ENCODE peak calls at places on chromosomes 3 and 15, in eight cellular contexts. F, C, J, I, B, E, M and X are unnamed samples.

GRCh38 chr15:28929200-28929599 is 43.4 kb downstream of the APBA2 start:
- DNase-seq in E (no peak), M (no peak), J (no peak), B (no peak), C (no peak), I (no peak), F (no peak), X (no peak)

GRCh38 chr3:135739755-135740154 is 225.8 kb upstream of the PPP2R3A start:
- DNase-seq in I (no peak), E (no peak), B (no peak), C (no peak), J (no peak), F (no peak), M (no peak), X (no peak)

GRCh38 chr3:42539871-42540714 is 37.6 kb downstream of the VIPR1 start:
- DNase-seq in B (peak; percentile 89), E (peak; percentile 24), I (peak; percentile 44), M (peak; percentile 26), J (no peak), F (peak; percentile 85), C (peak; percentile 85), X (no peak)

GRCh38 chr3:143771939-143772338 is 76.3 kb downstream of the SLC9A9 start:
- DNase-seq in F (no peak), I (no peak), J (no peak), B (no peak), M (no peak), C (no peak), E (peak; percentile 12), X (no peak)

GRCh38 chr3:129070086-129070875 is 9.7 kb downstream of the GP9 start:
- DNase-seq in F (no peak), C (no peak), E (no peak), B (no peak), M (no peak), J (no peak), I (no peak), X (no peak)

GRCh38 chr15:57443486-57443885 is 67.2 kb downstream of the CGNL1 start:
- DNase-seq in E (no peak), M (no peak), I (no peak), F (no peak), B (no peak), J (no peak), C (no peak), X (no peak)

GRCh38 chr15:25812073-25812472 is 51.1 kb downstream of the ATP10A start:
- DNase-seq in I (no peak), B (no peak), M (no peak), J (no peak), C (no peak), F (no peak), E (no peak), X (no peak)

GRCh38 chr3:89114841-89115223 is 7.4 kb downstream of the EPHA3 start:
- DNase-seq in C (no peak), M (no peak), E (no peak), B (no peak), F (no peak), J (no peak), I (no peak), X (no peak)

GRCh38 chr3:183824761-183825379 is 507 bp downstream of the MAP6D1 start:
- DNase-seq in M (no peak), E (no peak), I (no peak), F (no peak), C (peak; percentile 63), J (no peak), B (no peak), X (no peak)

GRCh38 chr3:177968891-177969290 is 567.3 kb upstream of the KCNMB2 start:
- DNase-seq in J (peak; percentile 24), E (peak; percentile 44), C (no peak), I (peak; percentile 29), F (no peak), M (no peak), B (no peak), X (no peak)

GRCh38 chr3:171374661-171375285 is 85.4 kb downstream of the TNIK start:
- DNase-seq in I (no peak), F (no peak), J (peak; percentile 78), M (peak; percentile 65), C (no peak), B (no peak), E (peak; percentile 72), X (no peak)

GRCh38 chr3:43770426-43771103 is 79.8 kb downstream of the ABHD5 start:
- DNase-seq in F (peak; percentile 69), C (no peak), I (peak; percentile 79), J (peak; percentile 50), B (peak; percentile 57), E (no peak), M (peak; percentile 54), X (no peak)

GRCh38 chr3:123119802-123120201 is 53.0 kb downstream of the PDIA5 start:
- DNase-seq in M (no peak), F (no peak), I (no peak), C (no peak), B (no peak), J (no peak), E (no peak), X (no peak)

GRCh38 chr3:168077091-168077490 is 18.6 kb downstream of the GOLIM4 start:
- DNase-seq in F (no peak), B (no peak), E (peak; percentile 92), I (no peak), J (peak; percentile 63), M (no peak), C (no peak), X (no peak)

GRCh38 chr15:60573936-60574335 is 95.0 kb upstream of the ICE2 start:
- DNase-seq in E (no peak), M (no peak), B (no peak), C (no peak), J (no peak), I (no peak), F (peak; percentile 54), X (no peak)

GRCh38 chr3:133868166-133868565 is 27.5 kb downstream of the RAB6B start:
- DNase-seq in C (no peak), J (no peak), M (no peak), I (no peak), E (no peak), F (no peak), B (no peak), X (no peak)

GRCh38 chr15:35379972-35380371 is 166.0 kb downstream of the DPH6 start:
- DNase-seq in E (peak; percentile 82), F (no peak), B (no peak), C (no peak), M (no peak), I (no peak), J (no peak), X (no peak)

GRCh38 chr3:31636063-31636462 is 103.3 kb downstream of the STT3B start:
- DNase-seq in F (no peak), M (no peak), B (no peak), I (no peak), J (no peak), C (no peak), E (no peak), X (no peak)

GRCh38 chr3:120418866-120419490 is 31.8 kb downstream of the FSTL1 start:
- DNase-seq in M (peak; percentile 77), F (peak; percentile 63), E (peak; percentile 54), B (peak; percentile 68), C (peak; percentile 67), J (no peak), I (peak; percentile 73), X (no peak)

GRCh38 chr15:57873564-57874209 is 167.2 kb downstream of the POLR2M start:
- DNase-seq in M (peak; percentile 56), C (no peak), B (no peak), F (no peak), J (peak; percentile 62), I (no peak), E (peak; percentile 15), X (no peak)

GRCh38 chr15:66993090-66993489 is 72.3 kb upstream of the SMAD3 start:
- DNase-seq in C (no peak), M (no peak), F (no peak), B (no peak), J (no peak), E (no peak), I (no peak), X (no peak)

GRCh38 chr15:77342767-77343166 is 77.1 kb downstream of the PEAK1 start:
- DNase-seq in B (no peak), F (no peak), C (no peak), J (no peak), I (no peak), E (no peak), M (no peak), X (no peak)

GRCh38 chr15:72006382-72006781 is 111.6 kb downstream of the MYO9A start:
- DNase-seq in C (no peak), I (no peak), B (no peak), E (no peak), M (no peak), J (no peak), F (no peak), X (no peak)

GRCh38 chr3:118628704-118629341 is 405.8 kb downstream of the IGSF11 start:
- DNase-seq in B (peak; percentile 67), C (peak; percentile 57), F (peak; percentile 58), I (peak; percentile 73), M (peak; percentile 57), J (peak; percentile 5), E (peak; percentile 52), X (peak; percentile 30)
- TF ChIP-seq CTCF in B (peak; percentile 73), C (peak; percentile 59), F (peak; percentile 81), I (peak; percentile 67), M (peak; percentile 74), J (peak; percentile 68), E (peak; percentile 96), X (peak; percentile 92)

GRCh38 chr3:65170357-65171090 is 482.7 kb upstream of the ADAMTS9 start:
- DNase-seq in I (peak; percentile 48), C (no peak), F (peak; percentile 76), J (peak; percentile 28), E (peak; percentile 82), M (peak; percentile 98), B (peak; percentile 49), X (peak; percentile 75)
- TF ChIP-seq CTCF in I (no peak), C (no peak), F (no peak), J (peak; percentile 32), E (peak; percentile 58), M (peak; percentile 48), B (no peak), X (peak; percentile 33)

GRCh38 chr3:13461169-13462124 is 18.7 kb upstream of the HDAC11 start:
- DNase-seq in F (peak; percentile 64), I (peak; percentile 84), J (peak; percentile 42), C (peak; percentile 63), M (peak; percentile 37), E (no peak), B (peak; percentile 67), X (peak; percentile 70)
- TF ChIP-seq CTCF in F (peak; percentile 63), I (peak; percentile 55), J (peak; percentile 90), C (peak; percentile 49), M (peak; percentile 66), E (peak; percentile 42), B (peak; percentile 72), X (peak; percentile 65)

DNA sequence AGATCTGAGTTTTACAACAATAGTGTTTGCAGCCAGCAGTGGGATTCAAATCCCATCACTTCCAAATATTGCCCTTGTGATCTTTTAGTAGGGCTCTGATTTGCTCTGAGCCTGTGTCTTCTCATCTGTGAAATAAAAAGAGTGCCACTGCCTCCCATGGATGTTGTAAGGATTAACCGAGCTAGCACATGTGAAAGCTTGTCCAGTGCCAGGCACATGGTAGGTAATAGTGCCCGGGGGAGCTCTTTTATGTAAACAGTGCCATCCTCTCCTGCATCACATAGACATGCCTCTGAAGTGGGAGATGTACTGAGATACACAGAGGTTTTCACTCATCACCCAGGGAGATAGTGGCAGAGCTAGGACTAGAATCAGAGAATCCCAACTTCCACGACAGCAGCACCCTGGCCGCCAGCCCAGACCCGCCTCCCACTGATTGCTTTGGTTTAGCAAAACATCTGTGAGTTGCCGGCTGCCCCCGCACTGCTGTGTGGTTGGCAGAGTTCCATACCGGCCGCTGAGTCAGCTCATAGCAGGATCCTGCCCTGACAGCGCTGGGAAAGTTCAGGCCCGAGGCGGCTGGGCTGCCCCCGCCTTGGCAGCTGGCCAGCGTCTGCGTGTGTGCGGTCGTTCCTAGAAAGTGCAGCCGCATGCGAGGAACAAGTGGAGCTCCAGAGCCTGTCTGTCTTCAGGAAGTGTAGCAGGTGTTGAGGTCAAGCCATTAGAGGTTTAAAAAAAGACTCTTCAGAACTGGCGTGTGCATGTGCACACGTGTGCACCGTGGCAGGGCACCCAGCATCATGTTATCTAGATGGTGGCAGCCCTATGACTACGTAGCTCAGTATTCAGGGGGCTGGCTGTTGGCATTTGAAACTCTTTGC is 5.0 kb downstream of the ARID3B start:
- DNase-seq in F (peak; percentile 96), B (peak; percentile 97), C (peak; percentile 67), J (peak; percentile 99), M (peak; percentile 100), E (peak; percentile 99), I (peak; percentile 87), X (peak; percentile 99)
- TF ChIP-seq CTCF in F (no peak), B (no peak), C (no peak), J (no peak), M (no peak), E (peak; percentile 35), I (no peak), X (no peak)